ENCODE peak calls at places on chromosomes 3 and 15, in five cellular contexts. X is fibroblast of mammary gland, S is NCI-H510A treated with DMSO at 0.1 percent for 48 hours, P is left ventricle myocardium superior, L is heart left ventricle. M is an unnamed sample.

GRCh38 chr3:184360070-184360833 is 1.2 kb downstream of the CLCN2 start:
- DNase-seq in P (no peak), S (no peak), L (no peak), X (no peak), M (no peak)

GRCh38 chr3:24952388-24952787 is 457.7 kb upstream of the THRB start:
- DNase-seq in P (no peak), L (no peak), S (no peak), X (no peak), M (no peak)

GRCh38 chr3:100335137-100335833 is 728 bp downstream of the NIT2 start:
- DNase-seq in P (peak; percentile 30), S (peak; percentile 25), X (peak; percentile 30), L (no peak), M (peak; percentile 28)

GRCh38 chr15:23467110-23467600 is 20.1 kb upstream of the GOLGA6L2 start:
- DNase-seq in L (no peak), P (no peak), S (peak; percentile 12), X (peak; percentile 53), M (no peak)

GRCh38 chr3:29557186-29557585 is 276.3 kb downstream of the RBMS3 start:
- DNase-seq in S (no peak), L (no peak), P (no peak), X (no peak), M (no peak)

GRCh38 chr3:12462159-12462962 is 21.9 kb upstream of the TSEN2 start:
- DNase-seq in S (no peak), L (no peak), P (no peak), X (no peak), M (no peak)

GRCh38 chr15:88701561-88702095 is 62.8 kb downstream of the ISG20 start:
- DNase-seq in P (no peak), X (no peak), L (no peak), S (peak; percentile 2), M (no peak)

GRCh38 chr3:12501360-12502020 is 17.2 kb downstream of the TSEN2 start:
- DNase-seq in X (peak; percentile 92), S (no peak), L (no peak), P (no peak), M (no peak)

GRCh38 chr3:116930786-116931185 is 221.2 kb downstream of the TUSC7 start:
- DNase-seq in P (no peak), L (no peak), S (no peak), X (peak; percentile 25), M (no peak)

GRCh38 chr3:43015572-43016512 is 36.7 kb downstream of the GASK1A start:
- DNase-seq in P (no peak), S (no peak), L (no peak), X (no peak), M (no peak)

GRCh38 chr3:127767126-127767525 is 55.2 kb downstream of the MGLL start:
- DNase-seq in P (no peak), L (no peak), X (no peak), S (no peak), M (no peak)

GRCh38 chr15:89809093-89809786 is 5.4 kb downstream of the ANPEP start:
- DNase-seq in P (peak; percentile 21), S (no peak), X (no peak), L (no peak), M (no peak)

GRCh38 chr3:4166540-4166939 is 136.6 kb upstream of the SETMAR start:
- DNase-seq in P (no peak), X (no peak), S (no peak), L (no peak), M (no peak)

GRCh38 chr15:91338763-91339162 is 238.7 kb downstream of the SV2B start:
- DNase-seq in P (no peak), S (no peak), L (no peak), X (peak; percentile 27), M (no peak)

GRCh38 chr3:106120334-106120733 is 251.5 kb upstream of the CBLB start:
- DNase-seq in P (no peak), X (peak; percentile 82), S (no peak), L (no peak), M (no peak)

GRCh38 chr3:187025254-187025655 is 94.9 kb downstream of the ST6GAL1 start:
- DNase-seq in X (no peak), P (no peak), S (no peak), L (no peak), M (no peak)

GRCh38 chr15:40289140-40289775 is 6.4 kb upstream of the ANKRD63 start:
- DNase-seq in P (peak; percentile 76), X (no peak), L (no peak), S (peak; percentile 6), M (peak; percentile 7)

GRCh38 chr3:123272547-123272946 is 70.8 kb downstream of the SEC22A start:
- DNase-seq in S (no peak), P (no peak), X (peak; percentile 46), L (no peak), M (no peak)

GRCh38 chr15:68616397-68616796 is 37.6 kb downstream of the CORO2B start:
- DNase-seq in L (no peak), S (peak; percentile 2), P (no peak), X (no peak), M (no peak)

GRCh38 chr3:37715976-37716375 is 145.7 kb upstream of the CTDSPL start:
- DNase-seq in P (no peak), X (no peak), L (no peak), S (no peak), M (no peak)

GRCh38 chr3:17431477-17432045 is 310.9 kb downstream of the TBC1D5 start:
- DNase-seq in P (no peak), L (no peak), X (peak; percentile 11), S (no peak), M (no peak)

GRCh38 chr15:22884344-22884743 is 45.9 kb downstream of the NIPA2 start:
- DNase-seq in P (no peak), X (no peak), S (no peak), L (no peak), M (no peak)

GRCh38 chr3:128950223-128950938 is 43.5 kb downstream of the CFAP92 start:
- DNase-seq in P (no peak), L (no peak), X (peak; percentile 24), S (peak; percentile 19), M (peak; percentile 22)

GRCh38 chr3:5160926-5161858 is 26.3 kb upstream of the EDEM1 start:
- DNase-seq in P (no peak), S (peak; percentile 39), L (no peak), X (no peak), M (peak; percentile 84)

GRCh38 chr3:61861410-61861809 is 300.0 kb downstream of the PTPRG start:
- DNase-seq in P (no peak), S (no peak), L (no peak), X (no peak), M (no peak)

GRCh38 chr15:31197497-31198414 is 96.2 kb upstream of the TRPM1 start:
- DNase-seq in S (peak; percentile 5), X (peak; percentile 29), P (peak; percentile 52), L (no peak), M (no peak)

GRCh38 chr3:190281308-190282051 is 40.8 kb downstream of the CLDN1 start:
- DNase-seq in P (no peak), S (no peak), X (peak; percentile 54), L (no peak), M (no peak)

GRCh38 chr3:150783920-150784746 is 21.2 kb upstream of the SIAH2 start:
- DNase-seq in S (no peak), X (peak; percentile 18), L (no peak), P (no peak), M (no peak)

GRCh38 chr15:40762919-40763800 is 708 bp upstream of the GCHFR start:
- DNase-seq in P (peak; percentile 82), S (peak; percentile 80), L (peak; percentile 66), X (peak; percentile 33), M (peak; percentile 61)

GRCh38 chr3:121834079-121834730 is 655 bp downstream of the IQCB1 start:
- DNase-seq in S (no peak), P (no peak), L (no peak), X (peak; percentile 15), M (no peak)

GRCh38 chr3:147392083-147392916 is 14.0 kb downstream of the ZIC4 start:
- DNase-seq in X (peak; percentile 27), P (no peak), L (no peak), S (peak; percentile 94), M (no peak)

GRCh38 chr15:58486564-58486963 is 54.8 kb downstream of the LIPC start:
- DNase-seq in P (no peak), L (no peak), X (no peak), S (no peak), M (peak; percentile 61)

GRCh38 chr3:127613406-127613805 is 15.2 kb downstream of the MCM2 start:
- DNase-seq in X (peak; percentile 6), P (no peak), S (no peak), L (no peak), M (no peak)

GRCh38 chr3:141233457-141234161 is 2.0 kb downstream of the PXYLP1 start:
- DNase-seq in L (no peak), S (no peak), X (no peak), P (no peak), M (no peak)

GRCh38 chr15:40744810-40745152 is 10.3 kb downstream of the RMDN3 start:
- DNase-seq in P (no peak), S (no peak), X (no peak), L (no peak), M (no peak)

GRCh38 chr3:66276705-66277274 is 56.0 kb downstream of the SLC25A26 start:
- DNase-seq in S (peak; percentile 21), X (peak; percentile 79), P (no peak), L (peak; percentile 41), M (peak; percentile 27)

GRCh38 chr3:132317229-132317948 is at the start of gene ACP3:
- DNase-seq in P (peak; percentile 64), L (peak; percentile 35), S (peak; percentile 77), X (peak; percentile 89), M (peak; percentile 86)

GRCh38 chr15:63288778-63289378 is 11.5 kb downstream of the APH1B start:
- DNase-seq in L (no peak), X (peak; percentile 69), S (peak; percentile 70), P (no peak), M (peak; percentile 52)

GRCh38 chr3:8886556-8886955 is 76.7 kb downstream of the RAD18 start:
- DNase-seq in P (no peak), X (no peak), L (no peak), S (no peak), M (no peak)

GRCh38 chr3:161405087-161405486 is 33.8 kb upstream of the SPTSSB start:
- DNase-seq in X (no peak), P (no peak), L (no peak), S (no peak), M (no peak)